ENCODE peak calls at places on chromosomes 7 and 10, in seven cellular contexts. N, U, W, X, P, Q and R are unnamed samples.

GRCh38 chr7:29194594-29195417 is at the start of gene CHN2:
- DNase-seq in X (peak), N (peak), U (no peak), P (peak), W (peak), Q (peak), R (peak)

GRCh38 chr10:586151-586550 is 103.3 kb downstream of the DIP2C start:
- DNase-seq in X (no peak), W (no peak), Q (no peak), N (no peak), U (no peak), P (no peak), R (no peak)

GRCh38 chr10:132700168-132701098 is 85.5 kb downstream of the NKX6-2 start:
- DNase-seq in N (peak), U (peak), P (no peak), Q (no peak), W (peak), X (no peak), R (no peak)

GRCh38 chr7:12389089-12389700 is 14.5 kb downstream of the VWDE start:
- DNase-seq in U (peak), Q (peak), X (no peak), P (peak), N (no peak), W (peak), R (peak)

GRCh38 chr10:127976286-127976685 is 69.4 kb downstream of the PTPRE start:
- DNase-seq in U (no peak), Q (peak), W (no peak), X (no peak), N (no peak), P (no peak), R (no peak)

GRCh38 chr10:24873281-24873683 is 79.1 kb downstream of the PRTFDC1 start:
- DNase-seq in N (no peak), X (no peak), P (no peak), W (no peak), Q (peak), U (peak), R (no peak)

GRCh38 chr10:44864042-44864436 is 47.1 kb upstream of the TMEM72 start:
- DNase-seq in U (no peak), N (peak), W (peak), P (no peak), Q (peak), X (no peak), R (no peak)

GRCh38 chr7:74206589-74207120 is 3.2 kb upstream of the LAT2 start:
- DNase-seq in P (peak), W (peak), U (peak), Q (peak), X (peak), N (peak), R (peak)

GRCh38 chr10:86450806-86451603 is 70.6 kb downstream of the WAPL start:
- DNase-seq in X (no peak), N (no peak), Q (no peak), P (no peak), W (no peak), U (no peak), R (no peak)

GRCh38 chr7:76155938-76156337 is 45.8 kb upstream of the SRRM3 start:
- DNase-seq in W (peak), P (no peak), X (no peak), U (peak), N (peak), Q (peak), R (no peak)

GRCh38 chr10:21976739-21977138 is 26.8 kb downstream of the DNAJC1 start:
- DNase-seq in N (no peak), Q (no peak), X (no peak), U (peak), P (no peak), W (no peak), R (no peak)

GRCh38 chr7:151876899-151877777 is at the start of gene PRKAG2:
- DNase-seq in U (no peak), P (peak), X (peak), Q (peak), N (peak), W (peak), R (no peak)

GRCh38 chr10:74174533-74174932 is 23.5 kb downstream of the ADK start:
- DNase-seq in Q (no peak), U (no peak), W (no peak), P (no peak), X (no peak), N (no peak), R (no peak)
- H3K27ac ChIP-seq in Q (no peak), U (no peak), W (peak), P (no peak), X (no peak), N (no peak), R (no peak)

DNA sequence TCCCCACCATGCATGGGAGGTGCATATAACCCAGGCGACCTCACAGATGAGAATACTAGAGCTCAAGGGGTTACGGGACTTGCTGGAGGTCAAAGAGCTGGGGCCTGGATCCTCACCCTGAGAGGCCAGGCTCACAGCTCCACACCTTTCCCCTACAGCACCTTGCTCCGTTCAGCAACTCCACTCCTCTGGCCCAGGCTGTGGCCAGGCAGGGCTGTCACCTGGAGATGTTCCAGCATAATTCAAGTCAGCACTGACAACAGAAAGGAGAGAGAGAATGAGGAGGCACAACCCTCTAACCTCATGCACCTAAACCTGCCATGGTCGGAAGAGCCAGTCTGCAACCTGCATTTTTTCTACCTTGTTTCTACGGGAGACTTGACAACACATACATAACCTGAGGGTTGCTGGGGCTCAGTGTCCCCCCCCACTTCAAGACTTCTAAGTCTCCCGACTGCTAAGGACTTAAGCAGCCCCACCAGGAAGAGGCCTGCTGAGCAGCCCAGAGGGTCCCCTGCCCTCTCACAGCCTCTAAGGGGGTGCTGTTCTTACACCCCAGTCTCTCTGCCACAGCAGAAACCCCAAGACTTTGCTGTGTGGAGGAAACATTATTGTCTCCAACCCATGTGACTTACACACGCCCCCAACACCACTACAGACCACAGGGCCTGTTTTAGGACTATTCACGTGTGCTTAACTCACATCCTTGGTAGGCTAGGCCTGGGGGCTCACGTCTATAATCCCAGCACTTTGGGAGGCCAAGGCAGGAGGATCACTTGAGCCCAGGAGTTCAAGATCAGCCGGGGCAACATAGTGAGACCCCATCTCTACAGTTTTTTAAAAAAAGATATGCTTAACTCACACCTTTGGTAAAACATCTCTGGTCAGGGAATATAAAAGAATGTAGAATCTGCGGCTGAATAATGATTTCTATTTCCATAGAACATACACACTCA is 175.6 kb downstream of the FAM107B start:
- DNase-seq in W (no peak), P (no peak), Q (no peak), U (no peak), N (no peak), X (no peak), R (no peak)
- H3K27ac ChIP-seq in W (no peak), P (peak), Q (no peak), U (no peak), N (no peak), X (peak), R (peak)

DNA sequence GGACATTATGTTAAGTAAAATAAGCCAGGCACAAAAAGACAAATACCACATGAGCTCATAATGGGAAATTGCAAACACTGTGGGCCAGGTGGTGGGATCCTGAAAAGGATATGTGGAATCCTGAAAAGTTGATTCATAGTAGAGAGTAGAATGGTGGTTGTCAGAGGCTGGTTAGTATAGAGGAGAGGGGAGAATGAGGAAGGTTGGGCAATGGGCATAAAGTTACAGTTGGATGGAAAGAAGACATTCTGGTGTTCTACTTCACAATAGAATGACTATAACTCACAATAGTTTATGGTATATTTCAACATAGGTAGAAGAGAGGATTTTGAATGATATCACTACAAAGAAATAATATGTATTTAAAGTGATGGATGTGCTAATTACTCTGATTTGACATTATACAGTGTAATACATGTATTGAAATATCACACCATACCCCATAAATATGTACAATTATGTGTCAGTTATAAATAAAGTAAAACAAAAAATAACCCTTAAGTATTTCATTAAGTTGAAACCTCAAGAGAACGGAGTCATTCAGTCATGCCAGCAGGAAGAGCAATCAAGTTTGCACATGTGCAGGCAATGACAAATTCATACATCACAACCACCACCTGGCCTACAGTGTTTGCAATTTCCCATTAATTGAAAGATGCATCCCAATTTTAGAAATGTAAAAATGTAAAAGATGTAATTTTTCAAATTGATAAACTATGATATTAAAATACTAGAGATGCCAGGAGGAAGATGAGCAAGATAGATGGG is 156.7 kb downstream of the MAGI2 start:
- DNase-seq in W (no peak), Q (no peak), N (no peak), X (no peak), U (no peak), P (no peak), R (no peak)
- H3K27ac ChIP-seq in W (no peak), Q (no peak), N (no peak), X (no peak), U (no peak), P (no peak), R (no peak)

DNA sequence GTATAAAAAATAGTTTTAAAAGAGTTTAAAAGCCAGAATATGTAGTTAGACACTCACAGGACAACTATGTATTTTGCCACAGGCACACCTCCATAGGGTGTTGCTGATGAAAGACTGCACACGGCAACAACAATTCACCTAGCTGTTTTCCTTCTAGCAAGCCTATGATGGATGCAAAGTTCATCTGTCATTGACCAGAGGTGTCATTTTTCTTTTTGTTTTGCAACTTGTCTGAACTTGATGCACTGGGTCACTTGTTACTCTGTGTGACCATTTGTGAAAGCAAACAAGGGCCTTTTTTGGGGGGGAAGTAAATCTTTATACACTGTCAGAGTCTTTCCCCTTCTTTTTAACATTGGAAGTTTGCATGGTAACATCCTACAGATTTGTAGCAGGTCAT is 258.0 kb upstream of the SEMA3A start:
- DNase-seq in W (no peak), U (no peak), Q (no peak), P (no peak), N (no peak), X (no peak), R (no peak)
- H3K27ac ChIP-seq in W (no peak), U (no peak), Q (no peak), P (no peak), N (no peak), X (no peak), R (no peak)